ENCODE peak calls at places on chromosomes 4 and X, in six cellular contexts. One of them, this sample, is unnamed.

GRCh38 chr4:77525538-77525937 is 80.1 kb upstream of the CXCL13 start:
- DNase-seq in colonic mucosa: no peak
- DNase-seq in neural crest cell: no peak
- DNase-seq in mammary epithelial cell: no peak
- DNase-seq in Panc1: no peak
- DNase-seq in GM13976: no peak
- DNase-seq in this sample: no peak

GRCh38 chr4:97504713-97505112 is 638.6 kb downstream of the STPG2 start:
- DNase-seq in mammary epithelial cell: no peak
- DNase-seq in GM13976: no peak
- DNase-seq in colonic mucosa: no peak
- DNase-seq in Panc1: no peak
- DNase-seq in neural crest cell: no peak
- DNase-seq in this sample: no peak

GRCh38 chrX:17170973-17171372 is 204.0 kb upstream of the NHS start:
- DNase-seq in neural crest cell: no peak
- DNase-seq in Panc1: no peak
- DNase-seq in colonic mucosa: no peak
- DNase-seq in mammary epithelial cell: no peak
- DNase-seq in GM13976: no peak
- DNase-seq in this sample: no peak

GRCh38 chrX:30308263-30309138 is 689 bp downstream of the NR0B1 start:
- DNase-seq in neural crest cell: peak
- DNase-seq in Panc1: no peak
- DNase-seq in GM13976: peak
- DNase-seq in colonic mucosa: no peak
- DNase-seq in mammary epithelial cell: no peak
- DNase-seq in this sample: peak

GRCh38 chr4:55592014-55592413 is at the start of gene PDCL2:
- DNase-seq in mammary epithelial cell: no peak
- DNase-seq in GM13976: no peak
- DNase-seq in neural crest cell: no peak
- DNase-seq in colonic mucosa: no peak
- DNase-seq in Panc1: no peak
- DNase-seq in this sample: no peak

GRCh38 chrX:11180571-11180970 is 69.4 kb downstream of the HCCS start:
- DNase-seq in neural crest cell: no peak
- DNase-seq in Panc1: no peak
- DNase-seq in colonic mucosa: no peak
- DNase-seq in GM13976: no peak
- DNase-seq in mammary epithelial cell: peak
- DNase-seq in this sample: no peak

GRCh38 chrX:40166582-40166981 is 68.8 kb upstream of the BCOR start:
- DNase-seq in neural crest cell: no peak
- DNase-seq in Panc1: no peak
- DNase-seq in mammary epithelial cell: no peak
- DNase-seq in colonic mucosa: no peak
- DNase-seq in GM13976: no peak
- DNase-seq in this sample: no peak

GRCh38 chr4:169815606-169816005 is 57.9 kb upstream of the HPF1 start:
- DNase-seq in colonic mucosa: no peak
- DNase-seq in GM13976: no peak
- DNase-seq in Panc1: no peak
- DNase-seq in mammary epithelial cell: peak
- DNase-seq in neural crest cell: no peak
- DNase-seq in this sample: no peak

DNA sequence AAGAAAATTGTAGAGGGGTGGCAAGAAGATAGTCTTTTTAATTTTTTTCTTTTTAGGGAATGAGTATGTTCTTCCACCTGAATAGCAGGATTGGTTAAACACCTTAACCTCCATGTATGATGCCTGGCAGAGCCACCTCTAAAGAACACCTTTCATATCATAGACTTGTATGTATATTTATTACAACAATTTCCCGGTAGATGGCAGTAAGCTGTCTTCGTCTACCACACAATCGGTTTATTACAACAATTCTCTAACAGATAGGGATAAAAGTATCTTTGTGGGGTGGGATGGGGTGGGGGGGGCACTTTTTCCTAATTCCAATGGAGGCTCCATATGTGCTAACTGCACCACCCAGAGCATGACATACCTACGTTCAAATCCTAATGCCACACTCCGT is 255.5 kb downstream of the LDB2 start:
- DNase-seq in colonic mucosa: no peak
- DNase-seq in mammary epithelial cell: no peak
- DNase-seq in GM13976: no peak
- DNase-seq in neural crest cell: no peak
- DNase-seq in Panc1: no peak
- DNase-seq in this sample: no peak
- TF ChIP-seq CTCF in colonic mucosa: no peak
- TF ChIP-seq CTCF in mammary epithelial cell: peak
- TF ChIP-seq CTCF in GM13976: no peak
- TF ChIP-seq CTCF in neural crest cell: no peak
- TF ChIP-seq CTCF in Panc1: peak
- TF ChIP-seq CTCF in this sample: no peak

DNA sequence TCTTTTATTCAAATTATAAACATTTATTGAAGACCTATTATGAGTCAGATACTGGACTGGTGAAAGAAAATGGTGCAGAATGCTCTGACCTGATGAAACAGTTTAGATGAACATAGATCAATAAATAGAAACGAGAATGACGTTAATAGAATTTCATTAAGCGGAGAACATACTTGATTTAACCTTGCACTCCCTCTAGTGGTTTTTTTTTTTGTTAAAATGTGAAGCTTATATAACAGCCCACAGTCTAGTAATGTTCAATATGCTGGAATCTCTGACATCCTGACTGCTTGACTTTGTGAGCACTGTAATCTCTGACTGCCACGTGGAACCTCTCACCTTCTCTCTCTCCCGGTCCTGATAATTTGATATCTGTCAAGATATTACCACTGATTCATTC is 32.3 kb downstream of the HDAC8 start:
- DNase-seq in neural crest cell: no peak
- DNase-seq in mammary epithelial cell: no peak
- DNase-seq in Panc1: no peak
- DNase-seq in colonic mucosa: no peak
- DNase-seq in GM13976: no peak
- DNase-seq in this sample: no peak
- TF ChIP-seq CTCF in neural crest cell: peak
- TF ChIP-seq CTCF in mammary epithelial cell: peak
- TF ChIP-seq CTCF in Panc1: peak
- TF ChIP-seq CTCF in colonic mucosa: no peak
- TF ChIP-seq CTCF in GM13976: no peak
- TF ChIP-seq CTCF in this sample: peak

DNA sequence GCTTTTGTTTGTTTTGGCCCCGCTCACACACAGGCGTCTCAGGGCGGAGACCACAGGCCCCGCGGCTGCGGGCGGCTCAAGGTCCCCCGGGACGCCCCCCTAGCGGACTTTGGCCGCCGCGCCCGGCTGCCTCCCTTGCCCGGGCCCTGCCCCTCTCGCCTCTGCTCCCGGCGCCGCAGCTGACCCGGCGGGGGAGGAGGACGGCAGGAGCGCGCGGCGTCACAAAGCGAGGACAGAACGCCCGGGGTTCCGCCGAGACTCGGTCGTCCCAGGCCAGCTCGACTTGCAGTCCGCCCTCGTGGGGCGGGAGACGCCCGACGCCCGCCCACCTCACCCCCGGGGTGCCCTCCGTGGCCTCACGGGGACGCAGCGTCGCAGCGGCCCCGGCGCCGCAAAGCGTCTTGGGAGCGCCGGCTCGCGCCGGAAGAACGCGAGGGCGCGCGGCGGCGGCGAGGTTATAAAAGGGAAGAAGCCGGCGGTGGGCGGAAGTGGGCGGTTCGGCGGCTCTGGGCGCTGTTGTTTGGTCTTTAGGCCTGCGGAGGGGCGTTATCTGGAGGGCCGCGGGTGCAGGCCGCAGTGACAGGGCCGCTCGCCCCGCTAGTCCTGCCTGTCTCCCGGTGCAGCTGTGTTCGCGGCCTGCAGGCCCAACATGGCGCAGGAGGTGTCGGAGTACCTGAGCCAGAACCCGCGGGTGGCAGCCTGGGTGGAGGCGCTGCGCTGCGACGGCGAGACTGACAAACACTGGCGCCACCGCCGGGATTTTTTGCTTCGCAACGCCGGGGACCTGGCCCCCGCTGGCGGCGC is at the start of gene CDKN2AIP:
- DNase-seq in GM13976: peak
- DNase-seq in neural crest cell: peak
- DNase-seq in mammary epithelial cell: peak
- DNase-seq in Panc1: no peak
- DNase-seq in colonic mucosa: peak
- DNase-seq in this sample: peak
- TF ChIP-seq CTCF in GM13976: no peak
- TF ChIP-seq CTCF in neural crest cell: peak
- TF ChIP-seq CTCF in mammary epithelial cell: peak
- TF ChIP-seq CTCF in Panc1: peak
- TF ChIP-seq CTCF in colonic mucosa: no peak
- TF ChIP-seq CTCF in this sample: peak

DNA sequence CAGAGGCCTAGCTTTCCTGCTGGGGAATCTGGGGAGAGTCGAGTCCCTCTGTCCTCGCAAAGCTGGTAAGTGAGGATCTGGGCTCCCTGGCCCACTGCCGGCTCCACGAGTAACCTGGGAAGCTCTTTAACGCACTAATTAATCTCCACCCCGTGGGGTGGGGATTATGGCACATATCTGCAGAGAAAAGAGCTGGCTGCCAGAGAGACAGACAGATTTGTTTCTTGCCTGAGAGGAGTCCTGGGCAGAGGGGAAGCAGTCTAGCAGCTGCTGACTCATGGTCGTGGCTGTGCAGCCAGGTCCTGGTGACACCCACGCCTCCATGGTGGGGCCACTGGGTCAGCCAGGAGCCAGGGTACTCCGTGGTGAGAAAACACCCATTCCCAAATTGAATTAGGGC is 14.0 kb downstream of the SORCS2 start:
- DNase-seq in colonic mucosa: no peak
- DNase-seq in mammary epithelial cell: no peak
- DNase-seq in Panc1: no peak
- DNase-seq in neural crest cell: no peak
- DNase-seq in GM13976: no peak
- DNase-seq in this sample: no peak
- TF ChIP-seq CTCF in colonic mucosa: no peak
- TF ChIP-seq CTCF in mammary epithelial cell: no peak
- TF ChIP-seq CTCF in Panc1: no peak
- TF ChIP-seq CTCF in neural crest cell: no peak
- TF ChIP-seq CTCF in GM13976: no peak
- TF ChIP-seq CTCF in this sample: no peak

DNA sequence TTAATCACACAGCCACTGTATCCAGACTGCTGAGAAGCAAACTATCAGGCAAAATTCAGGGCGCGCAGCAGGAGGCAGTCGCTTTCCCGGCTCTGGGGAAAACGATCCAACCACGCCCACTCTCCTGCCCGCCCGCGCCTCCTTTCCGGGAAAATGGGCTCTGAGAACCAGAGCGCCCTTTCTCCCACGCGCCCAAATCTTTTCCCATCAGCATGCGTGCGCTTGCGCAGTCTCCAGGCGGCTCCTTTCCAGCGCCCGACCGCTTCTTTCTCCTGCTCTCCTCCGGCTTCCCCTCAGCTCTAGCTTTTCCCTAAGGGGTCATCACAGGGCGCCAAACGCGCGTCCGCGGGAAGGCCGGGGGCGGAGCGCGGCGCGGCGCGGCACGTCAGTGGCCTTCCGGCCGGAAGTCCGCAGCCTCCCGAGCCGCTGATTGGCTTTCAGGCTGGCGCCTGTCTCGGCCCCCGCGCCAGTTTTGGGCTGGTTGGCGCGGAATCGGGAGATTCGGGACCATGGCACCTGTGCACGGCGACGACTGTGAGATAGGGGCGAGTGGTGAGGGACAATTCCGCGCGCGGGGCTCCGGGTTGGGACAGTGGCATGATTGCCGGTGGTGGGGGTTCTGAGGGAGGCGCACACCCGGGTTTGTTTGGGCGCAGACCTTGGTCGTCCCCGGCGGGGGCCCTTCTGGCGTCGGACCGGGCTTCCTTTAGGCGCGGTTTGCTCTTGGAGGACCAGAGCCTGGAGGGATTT is at the start of gene POLA1:
- DNase-seq in colonic mucosa: peak
- DNase-seq in mammary epithelial cell: peak
- DNase-seq in neural crest cell: peak
- DNase-seq in Panc1: peak
- DNase-seq in GM13976: peak
- DNase-seq in this sample: peak
- TF ChIP-seq CTCF in colonic mucosa: no peak
- TF ChIP-seq CTCF in mammary epithelial cell: peak
- TF ChIP-seq CTCF in neural crest cell: no peak
- TF ChIP-seq CTCF in Panc1: peak
- TF ChIP-seq CTCF in GM13976: no peak
- TF ChIP-seq CTCF in this sample: no peak

DNA sequence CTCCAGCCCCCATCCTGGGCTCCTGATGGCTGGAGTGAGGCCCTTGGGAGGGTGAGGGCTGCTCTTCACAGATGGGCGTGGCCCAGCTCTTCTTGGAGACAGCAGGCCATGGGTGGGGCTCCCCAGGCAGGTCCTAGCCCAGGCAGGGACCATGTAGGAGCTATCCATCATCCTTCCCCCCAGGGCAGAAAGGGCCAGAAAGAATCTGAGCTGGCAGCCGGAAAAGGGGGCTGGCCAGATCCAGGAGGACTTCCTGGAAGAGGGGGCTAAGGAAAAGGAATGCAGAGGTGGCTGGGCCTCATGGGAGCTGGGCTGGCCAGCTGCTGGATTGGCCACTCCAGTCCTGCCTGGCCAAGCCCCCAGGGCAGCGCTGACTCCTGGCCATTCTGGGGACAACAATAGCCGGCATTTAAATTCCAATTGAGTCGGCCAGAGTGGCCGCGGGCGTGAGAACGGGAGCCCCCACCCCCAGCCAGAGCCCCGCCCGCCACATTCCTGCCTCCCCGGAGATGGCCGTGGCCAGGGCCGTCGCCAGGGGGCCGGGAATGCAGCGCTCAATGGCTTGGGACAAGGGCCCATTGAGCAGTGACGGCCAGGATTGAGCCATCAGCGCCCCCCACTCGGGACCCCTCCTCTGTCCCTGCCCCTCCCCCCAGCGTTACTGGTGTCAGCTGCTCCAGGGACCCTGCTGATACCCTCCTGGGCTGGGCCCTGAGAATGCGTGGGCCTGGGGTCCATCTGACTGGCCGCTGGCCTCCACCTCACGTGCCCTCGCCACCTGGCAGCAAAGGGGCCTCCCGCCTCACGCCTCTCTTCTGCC is 15.1 kb upstream of the FGFR3 start:
- DNase-seq in mammary epithelial cell: peak
- DNase-seq in colonic mucosa: no peak
- DNase-seq in neural crest cell: peak
- DNase-seq in GM13976: no peak
- DNase-seq in Panc1: no peak
- DNase-seq in this sample: no peak
- TF ChIP-seq CTCF in mammary epithelial cell: no peak
- TF ChIP-seq CTCF in colonic mucosa: no peak
- TF ChIP-seq CTCF in neural crest cell: peak
- TF ChIP-seq CTCF in GM13976: no peak
- TF ChIP-seq CTCF in Panc1: no peak
- TF ChIP-seq CTCF in this sample: no peak

GRCh38 chr4:177367336-177367735 is 57.7 kb downstream of the NEIL3 start:
- DNase-seq in GM13976: no peak
- DNase-seq in mammary epithelial cell: peak
- DNase-seq in neural crest cell: no peak
- DNase-seq in Panc1: no peak
- DNase-seq in colonic mucosa: no peak
- DNase-seq in this sample: no peak
- TF ChIP-seq CTCF in GM13976: no peak
- TF ChIP-seq CTCF in mammary epithelial cell: peak
- TF ChIP-seq CTCF in neural crest cell: peak
- TF ChIP-seq CTCF in Panc1: peak
- TF ChIP-seq CTCF in colonic mucosa: no peak
- TF ChIP-seq CTCF in this sample: no peak